ENCODE peak calls at places on chromosome 4, in five cellular contexts. F, R, L, E and X are unnamed samples.

GRCh38 chr4:158314756-158315487 is 104.6 kb downstream of the TMEM144 start:
- DNase-seq in E (no peak), F (peak), L (peak), R (no peak), X (no peak)

GRCh38 chr4:92969650-92970370 is 666.0 kb downstream of the GRID2 start:
- DNase-seq in F (peak), L (peak), E (no peak), R (no peak), X (peak)

GRCh38 chr4:38161208-38162113 is 201.3 kb downstream of the PTTG2 start:
- DNase-seq in E (no peak), F (peak), R (no peak), L (peak), X (no peak)

GRCh38 chr4:89298788-89299152 is 8.8 kb downstream of the GPRIN3 start:
- DNase-seq in L (peak), R (no peak), F (peak), E (peak), X (peak)

GRCh38 chr4:12120968-12121367 is 692.3 kb upstream of the HS3ST1 start:
- DNase-seq in E (no peak), F (no peak), L (no peak), R (no peak), X (no peak)

GRCh38 chr4:93825551-93826216 is 2.9 kb upstream of the ATOH1 start:
- DNase-seq in F (no peak), L (no peak), E (no peak), R (no peak), X (no peak)

GRCh38 chr4:4754641-4755040 is 104.8 kb upstream of the MSX1 start:
- DNase-seq in E (no peak), L (no peak), F (no peak), R (no peak), X (no peak)

GRCh38 chr4:76200771-76201224 is 12.8 kb downstream of the SCARB2 start:
- DNase-seq in R (peak), E (no peak), L (no peak), F (no peak), X (no peak)

GRCh38 chr4:106615407-106615945 is 246.9 kb upstream of the GIMD1 start:
- DNase-seq in E (no peak), F (no peak), L (no peak), R (no peak), X (peak)

GRCh38 chr4:6056976-6057766 is 38.9 kb upstream of the C4orf50 start:
- DNase-seq in L (no peak), E (no peak), F (no peak), R (no peak), X (no peak)

GRCh38 chr4:96525901-96526300 is 686.0 kb downstream of the PDHA2 start:
- DNase-seq in E (no peak), R (no peak), L (no peak), F (no peak), X (no peak)

GRCh38 chr4:61540944-61541343 is 340.8 kb downstream of the ADGRL3 start:
- DNase-seq in L (no peak), E (peak), F (no peak), R (peak), X (no peak)